ENCODE peak calls at places on chromosomes 4 and X, in nine cellular contexts. N is sigmoid colon, Z is HCT116, S is HL-60, F is SK-N-SH, K is stomach, L is spleen, P is endothelial cell of umbilical vein, Q is H1. O is an unnamed sample.

GRCh38 chr4:143700420-143701352 is at the start of gene FREM3:
- DNase-seq in Q (peak; percentile 33), P (no peak), Z (no peak), F (peak; percentile 19), L (peak; percentile 76), S (no peak), K (no peak), N (no peak), O (no peak)

GRCh38 chrX:84909151-84909550 is 94.5 kb upstream of the APOOL start:
- DNase-seq in Q (no peak), S (no peak), L (no peak), N (no peak), K (no peak), P (no peak), F (no peak), Z (no peak), O (no peak)

GRCh38 chr4:62533573-62533972 is 1333.4 kb downstream of the ADGRL3 start:
- DNase-seq in K (no peak), Q (no peak), N (no peak), F (no peak), P (no peak), L (no peak), S (no peak), Z (no peak), O (no peak)

GRCh38 chr4:17366496-17366895 is 145.4 kb downstream of the QDPR start:
- DNase-seq in L (no peak), S (no peak), K (no peak), N (no peak), Q (no peak), P (no peak), Z (no peak), F (no peak), O (no peak)

GRCh38 chrX:112769034-112769433 is 71.6 kb downstream of the AMOT start:
- DNase-seq in F (no peak), N (no peak), L (no peak), Z (no peak), K (no peak), S (no peak), P (no peak), Q (no peak), O (no peak)

GRCh38 chr4:158667651-158668198 is 4.0 kb downstream of the C4orf46 start:
- DNase-seq in L (no peak), N (no peak), F (peak; percentile 74), Z (no peak), K (no peak), Q (no peak), P (peak; percentile 47), S (peak; percentile 39), O (peak; percentile 2)

GRCh38 chrX:17082831-17083230 is 136.4 kb downstream of the REPS2 start:
- DNase-seq in F (peak; percentile 37), Q (no peak), N (no peak), P (peak; percentile 3), K (no peak), Z (peak; percentile 0), S (no peak), L (no peak), O (no peak)

GRCh38 chr4:182014164-182014563 is 229.0 kb upstream of the TENM3 start:
- DNase-seq in Q (no peak), N (no peak), L (no peak), Z (no peak), F (no peak), P (no peak), K (no peak), S (no peak), O (no peak)

GRCh38 chrX:125810856-125811255 is 355.2 kb downstream of the DCAF12L2 start:
- DNase-seq in S (no peak), P (no peak), K (no peak), L (no peak), F (no peak), Q (no peak), N (no peak), Z (no peak), O (no peak)

GRCh38 chr4:81084029-81084428 is 53.5 kb downstream of the BMP3 start:
- DNase-seq in K (no peak), Q (no peak), Z (no peak), P (no peak), S (no peak), N (no peak), F (no peak), L (no peak), O (no peak)
- TF ChIP-seq POLR2AphosphoS5 in K (no peak), Q (no peak), Z (no peak), P (no peak), S (no peak), N (no peak), F (no peak), L (no peak), O (no peak)

GRCh38 chr4:147731611-147732515 is at the start of gene ARHGAP10:
- DNase-seq in S (peak; percentile 22), Z (no peak), F (peak; percentile 85), L (peak; percentile 90), K (peak; percentile 73), P (peak; percentile 78), N (peak; percentile 92), Q (no peak), O (peak; percentile 44)

GRCh38 chr4:147735413-147736301 is 3.8 kb downstream of the ARHGAP10 start:
- DNase-seq in Q (no peak), L (no peak), N (no peak), P (peak; percentile 12), F (no peak), S (no peak), K (no peak), Z (no peak), O (no peak)

GRCh38 chr4:147734496-147734895 is 2.6 kb downstream of the ARHGAP10 start:
- DNase-seq in N (no peak), Q (no peak), F (no peak), Z (no peak), P (no peak), S (no peak), K (no peak), L (no peak), O (no peak)

GRCh38 chr4:147732516-147733193 is 767 bp downstream of the ARHGAP10 start:
- DNase-seq in F (peak; percentile 80), S (no peak), P (peak; percentile 44), Z (no peak), N (peak; percentile 72), L (no peak), K (no peak), Q (no peak), O (peak; percentile 35)

DNA sequence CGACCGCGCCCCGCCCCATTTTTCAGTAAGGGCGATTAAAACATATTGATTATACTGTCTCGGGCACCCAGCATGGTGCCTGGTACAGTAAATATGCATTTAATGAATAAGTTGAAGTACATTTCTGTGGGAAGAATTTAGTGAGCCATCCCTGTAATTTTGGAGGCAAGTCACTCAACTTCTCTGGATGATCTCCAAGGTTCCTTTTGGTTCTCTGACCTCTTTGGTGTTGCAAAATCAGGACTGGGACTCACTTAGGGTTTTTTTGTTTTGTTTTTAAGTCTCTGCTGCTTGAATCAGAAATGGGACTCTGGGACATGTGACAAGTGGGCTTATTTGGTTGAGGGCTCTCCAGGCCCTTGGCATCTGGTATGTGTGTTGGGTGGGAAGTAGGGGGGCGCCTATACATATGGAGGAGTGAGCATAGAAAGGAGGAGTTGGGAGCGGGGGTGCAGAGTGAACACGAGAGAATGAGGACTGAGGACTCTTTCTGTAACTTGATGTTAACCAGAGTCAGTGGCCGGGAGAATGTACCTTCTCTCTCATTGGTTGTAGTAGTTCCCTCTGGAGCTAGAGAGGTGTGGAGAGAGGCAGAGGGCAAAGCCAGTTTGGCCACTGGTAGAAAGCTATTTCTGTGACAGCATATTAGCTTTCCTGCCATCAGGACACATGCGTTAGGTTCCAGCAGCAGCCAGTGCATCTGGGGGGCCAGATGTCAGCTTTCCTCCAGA is 1.9 kb downstream of the ARHGAP10 start:
- DNase-seq in Q (no peak), N (no peak), P (peak; percentile 14), Z (no peak), F (peak; percentile 24), K (no peak), S (no peak), L (no peak), O (no peak)
- TF ChIP-seq POLR2AphosphoS5 in Q (no peak), N (peak; percentile 56), P (no peak), Z (no peak), F (no peak), K (no peak), S (no peak), L (no peak), O (no peak)

GRCh38 chrX:15855562-15856256 is 1.1 kb upstream of the AP1S2 start:
- DNase-seq in S (peak; percentile 45), F (no peak), L (no peak), P (peak; percentile 14), Z (no peak), Q (no peak), K (no peak), N (no peak), O (no peak)
- TF ChIP-seq POLR2AphosphoS5 in S (no peak), F (no peak), L (no peak), P (no peak), Z (no peak), Q (no peak), K (no peak), N (no peak), O (no peak)

GRCh38 chrX:320126-320783 is 1.7 kb upstream of the GTPBP6 start:
- DNase-seq in K (no peak), Z (no peak), P (peak; percentile 28), S (no peak), N (peak; percentile 76), L (peak; percentile 87), Q (no peak), F (no peak), O (no peak)

GRCh38 chrX:319579-320125 is 1.1 kb upstream of the GTPBP6 start:
- DNase-seq in F (no peak), K (no peak), Z (no peak), L (peak; percentile 93), P (no peak), Q (no peak), N (no peak), S (no peak), O (no peak)

GRCh38 chrX:318068-318738 is 393 bp downstream of the GTPBP6 start:
- DNase-seq in F (peak; percentile 88), K (peak; percentile 99), Z (peak; percentile 97), L (peak; percentile 97), Q (peak; percentile 99), S (peak; percentile 89), P (peak; percentile 98), N (peak; percentile 99), O (peak; percentile 85)

GRCh38 chrX:317424-318067 is 1.1 kb downstream of the GTPBP6 start:
- DNase-seq in Q (no peak), L (no peak), N (no peak), Z (no peak), F (peak; percentile 96), S (no peak), K (no peak), P (no peak), O (peak; percentile 79)

DNA sequence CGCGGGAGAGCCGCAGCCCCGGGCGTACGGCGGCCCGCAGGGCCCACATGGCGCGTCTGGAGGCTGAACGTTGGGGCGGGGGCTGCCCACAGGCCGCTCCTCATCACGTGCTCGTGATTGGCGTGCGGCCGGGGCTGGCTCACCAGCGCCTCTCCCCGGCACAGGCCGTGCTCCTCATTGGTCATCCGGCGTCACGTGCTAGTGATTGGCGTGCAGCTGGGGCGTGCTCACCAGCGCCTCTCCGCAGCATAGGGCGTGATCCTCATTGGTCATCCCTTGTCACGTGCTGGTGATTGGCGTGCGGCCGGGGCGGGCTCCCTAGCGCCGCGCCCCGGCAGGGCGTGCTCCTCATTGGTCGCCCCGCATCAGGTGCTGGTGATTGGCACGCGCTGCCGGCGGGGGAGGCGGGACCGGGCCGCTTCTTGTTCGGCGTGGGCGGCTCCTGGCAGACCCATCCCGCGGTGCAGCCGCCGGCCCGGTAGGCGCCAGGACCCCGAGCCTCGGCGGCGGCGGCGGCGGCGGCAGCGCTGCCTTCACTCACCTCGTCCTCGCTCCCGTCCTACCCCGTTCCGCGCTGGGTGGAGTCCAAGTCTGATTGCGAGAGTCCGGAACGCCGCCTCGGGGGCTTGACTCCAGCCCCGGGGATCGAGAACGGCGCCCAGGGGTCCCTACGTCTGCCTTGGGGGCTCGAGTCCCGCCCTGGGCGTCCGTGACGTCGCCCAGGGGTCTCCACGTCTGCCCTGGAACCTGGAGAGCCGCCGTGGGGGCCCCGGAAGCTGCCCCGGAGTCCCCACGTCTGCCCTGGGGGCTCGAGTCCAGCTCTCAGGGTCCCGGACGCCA is at the start of gene GTPBP6:
- DNase-seq in F (peak; percentile 93), P (peak; percentile 100), Q (peak; percentile 99), K (peak; percentile 99), N (peak; percentile 100), S (peak; percentile 91), L (peak; percentile 100), Z (peak; percentile 95), O (peak; percentile 91)
- TF ChIP-seq POLR2AphosphoS5 in F (no peak), P (peak; percentile 78), Q (peak; percentile 80), K (no peak), N (peak; percentile 77), S (peak; percentile 13), L (peak; percentile 89), Z (peak; percentile 74), O (peak; percentile 84)